ENCODE peak calls at places on chromosomes 4 and X, in seven cellular contexts. One of them, this sample, is unnamed.

GRCh38 chr4:94032754-94033153 is 174.9 kb upstream of the SMARCAD1 start:
- DNase-seq in HepG2: no peak
- DNase-seq in K562: no peak
- DNase-seq in GM12892: no peak
- DNase-seq in SK-N-SH: peak
- DNase-seq in GM12878: no peak
- DNase-seq in H1: peak
- DNase-seq in this sample: no peak

GRCh38 chr4:139736257-139736626 is 70.6 kb downstream of the MGST2 start:
- DNase-seq in H1: no peak
- DNase-seq in HepG2: no peak
- DNase-seq in GM12878: no peak
- DNase-seq in K562: no peak
- DNase-seq in GM12892: no peak
- DNase-seq in SK-N-SH: no peak
- DNase-seq in this sample: no peak

GRCh38 chr4:113635739-113636437 is 125.7 kb downstream of the CAMK2D start:
- DNase-seq in SK-N-SH: no peak
- DNase-seq in K562: no peak
- DNase-seq in HepG2: no peak
- DNase-seq in GM12878: no peak
- DNase-seq in H1: no peak
- DNase-seq in GM12892: no peak
- DNase-seq in this sample: no peak

GRCh38 chr4:101693842-101694398 is 96.6 kb upstream of the BANK1 start:
- DNase-seq in HepG2: no peak
- DNase-seq in K562: no peak
- DNase-seq in SK-N-SH: peak
- DNase-seq in H1: no peak
- DNase-seq in GM12878: no peak
- DNase-seq in GM12892: no peak
- DNase-seq in this sample: no peak

GRCh38 chr4:25258980-25259578 is 25.2 kb downstream of the PI4K2B start:
- DNase-seq in GM12878: no peak
- DNase-seq in GM12892: no peak
- DNase-seq in HepG2: no peak
- DNase-seq in H1: no peak
- DNase-seq in K562: no peak
- DNase-seq in SK-N-SH: no peak
- DNase-seq in this sample: no peak

GRCh38 chrX:13689519-13690211 is 737 bp downstream of the RAB9A start:
- DNase-seq in GM12892: no peak
- DNase-seq in K562: no peak
- DNase-seq in GM12878: no peak
- DNase-seq in HepG2: no peak
- DNase-seq in H1: no peak
- DNase-seq in SK-N-SH: no peak
- DNase-seq in this sample: no peak

GRCh38 chrX:17376381-17377046 is 1.5 kb downstream of the NHS start:
- DNase-seq in GM12892: no peak
- DNase-seq in HepG2: no peak
- DNase-seq in K562: no peak
- DNase-seq in SK-N-SH: no peak
- DNase-seq in H1: no peak
- DNase-seq in GM12878: no peak
- DNase-seq in this sample: no peak

GRCh38 chr4:3204021-3204431 is 44.9 kb upstream of the MSANTD1 start:
- DNase-seq in GM12892: no peak
- DNase-seq in HepG2: peak
- DNase-seq in K562: no peak
- DNase-seq in GM12878: no peak
- DNase-seq in H1: no peak
- DNase-seq in SK-N-SH: no peak
- DNase-seq in this sample: no peak

GRCh38 chr4:6984611-6985115 is 58.5 kb upstream of the TADA2B start:
- DNase-seq in H1: no peak
- DNase-seq in HepG2: no peak
- DNase-seq in GM12892: no peak
- DNase-seq in GM12878: no peak
- DNase-seq in K562: no peak
- DNase-seq in SK-N-SH: no peak
- DNase-seq in this sample: no peak

GRCh38 chr4:184815046-184815877 is 10.5 kb downstream of the ACSL1 start:
- DNase-seq in HepG2: peak
- DNase-seq in H1: no peak
- DNase-seq in GM12892: peak
- DNase-seq in GM12878: peak
- DNase-seq in SK-N-SH: peak
- DNase-seq in K562: peak
- DNase-seq in this sample: no peak

GRCh38 chr4:184818216-184818564 is 7.6 kb downstream of the ACSL1 start:
- DNase-seq in H1: no peak
- DNase-seq in HepG2: no peak
- DNase-seq in GM12892: no peak
- DNase-seq in SK-N-SH: no peak
- DNase-seq in GM12878: peak
- DNase-seq in K562: no peak
- DNase-seq in this sample: no peak

GRCh38 chr4:184819786-184820185 is 6.0 kb downstream of the ACSL1 start:
- DNase-seq in SK-N-SH: no peak
- DNase-seq in H1: no peak
- DNase-seq in K562: no peak
- DNase-seq in GM12892: no peak
- DNase-seq in HepG2: peak
- DNase-seq in GM12878: no peak
- DNase-seq in this sample: no peak

GRCh38 chr4:184816962-184817361 is 8.8 kb downstream of the ACSL1 start:
- DNase-seq in SK-N-SH: no peak
- DNase-seq in GM12892: no peak
- DNase-seq in K562: no peak
- DNase-seq in H1: no peak
- DNase-seq in GM12878: no peak
- DNase-seq in HepG2: no peak
- DNase-seq in this sample: no peak

DNA sequence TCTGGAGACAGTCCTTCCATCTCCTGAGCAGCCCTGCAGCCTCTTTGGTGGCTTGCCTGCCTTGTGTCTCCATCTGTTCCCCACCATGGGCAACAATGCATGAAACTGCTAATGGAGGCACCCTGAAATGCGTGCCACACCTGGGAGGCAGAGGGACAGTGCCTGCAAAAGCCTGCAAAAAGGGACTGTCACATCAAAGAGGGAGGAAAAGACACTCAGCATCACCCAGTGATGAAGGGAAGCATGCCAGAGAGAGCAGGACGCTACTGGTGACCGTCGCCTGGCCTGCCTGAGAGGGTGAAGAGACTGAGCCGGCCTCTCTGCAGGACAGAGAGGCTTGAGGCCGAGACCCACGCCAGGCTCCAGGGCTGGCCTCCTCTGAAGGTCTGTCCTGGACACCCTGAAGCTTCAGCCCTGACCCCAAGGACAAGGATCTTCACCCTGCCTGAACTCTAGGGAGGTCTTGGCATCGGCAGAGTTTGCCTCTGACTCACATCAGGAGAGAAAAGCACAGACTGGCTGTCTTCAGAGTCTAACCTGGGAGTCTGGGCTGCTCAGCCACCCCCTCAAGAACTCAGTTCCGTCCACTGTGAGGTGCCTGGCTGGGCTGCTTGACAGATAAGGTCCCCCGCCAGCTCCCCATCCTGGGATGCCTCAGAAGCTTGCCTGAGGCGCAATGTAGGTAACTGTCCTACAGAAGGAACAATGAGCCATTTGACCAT is 8.1 kb downstream of the ACSL1 start:
- DNase-seq in H1: no peak
- DNase-seq in GM12878: no peak
- DNase-seq in SK-N-SH: no peak
- DNase-seq in HepG2: no peak
- DNase-seq in GM12892: no peak
- DNase-seq in K562: no peak
- DNase-seq in this sample: no peak
- TF ChIP-seq TAF1 in H1: no peak
- TF ChIP-seq TAF1 in GM12878: no peak
- TF ChIP-seq TAF1 in SK-N-SH: no peak
- TF ChIP-seq TAF1 in HepG2: no peak
- TF ChIP-seq TAF1 in GM12892: no peak
- TF ChIP-seq TAF1 in K562: no peak
- TF ChIP-seq TAF1 in this sample: no peak

GRCh38 chr4:56106180-56106579 is 157.4 kb downstream of the CEP135 start:
- DNase-seq in SK-N-SH: no peak
- DNase-seq in H1: no peak
- DNase-seq in GM12878: no peak
- DNase-seq in GM12892: no peak
- DNase-seq in HepG2: no peak
- DNase-seq in K562: no peak
- DNase-seq in this sample: no peak
- TF ChIP-seq TAF1 in SK-N-SH: no peak
- TF ChIP-seq TAF1 in H1: no peak
- TF ChIP-seq TAF1 in GM12878: no peak
- TF ChIP-seq TAF1 in GM12892: no peak
- TF ChIP-seq TAF1 in HepG2: no peak
- TF ChIP-seq TAF1 in K562: no peak
- TF ChIP-seq TAF1 in this sample: no peak

GRCh38 chr4:121655320-121656268 is 41.2 kb downstream of the ANXA5 start:
- DNase-seq in H1: no peak
- DNase-seq in GM12892: no peak
- DNase-seq in K562: no peak
- DNase-seq in HepG2: no peak
- DNase-seq in GM12878: no peak
- DNase-seq in SK-N-SH: no peak
- DNase-seq in this sample: no peak

GRCh38 chr4:121654738-121655137 is 42.0 kb downstream of the ANXA5 start:
- DNase-seq in GM12892: no peak
- DNase-seq in HepG2: no peak
- DNase-seq in H1: no peak
- DNase-seq in GM12878: peak
- DNase-seq in K562: no peak
- DNase-seq in SK-N-SH: no peak
- DNase-seq in this sample: no peak

GRCh38 chr4:121658125-121658524 is 38.7 kb downstream of the ANXA5 start:
- DNase-seq in SK-N-SH: no peak
- DNase-seq in GM12878: no peak
- DNase-seq in K562: no peak
- DNase-seq in HepG2: no peak
- DNase-seq in H1: no peak
- DNase-seq in GM12892: no peak
- DNase-seq in this sample: no peak

GRCh38 chr4:121653986-121654385 is 42.8 kb downstream of the ANXA5 start:
- DNase-seq in GM12878: no peak
- DNase-seq in H1: no peak
- DNase-seq in GM12892: no peak
- DNase-seq in SK-N-SH: no peak
- DNase-seq in K562: no peak
- DNase-seq in HepG2: no peak
- DNase-seq in this sample: no peak

GRCh38 chr4:121656269-121656641 is 40.5 kb downstream of the ANXA5 start:
- DNase-seq in HepG2: peak
- DNase-seq in SK-N-SH: peak
- DNase-seq in GM12892: no peak
- DNase-seq in GM12878: peak
- DNase-seq in H1: no peak
- DNase-seq in K562: peak
- DNase-seq in this sample: no peak
- TF ChIP-seq TAF1 in HepG2: no peak
- TF ChIP-seq TAF1 in SK-N-SH: no peak
- TF ChIP-seq TAF1 in GM12892: no peak
- TF ChIP-seq TAF1 in GM12878: no peak
- TF ChIP-seq TAF1 in H1: no peak
- TF ChIP-seq TAF1 in K562: no peak
- TF ChIP-seq TAF1 in this sample: no peak

DNA sequence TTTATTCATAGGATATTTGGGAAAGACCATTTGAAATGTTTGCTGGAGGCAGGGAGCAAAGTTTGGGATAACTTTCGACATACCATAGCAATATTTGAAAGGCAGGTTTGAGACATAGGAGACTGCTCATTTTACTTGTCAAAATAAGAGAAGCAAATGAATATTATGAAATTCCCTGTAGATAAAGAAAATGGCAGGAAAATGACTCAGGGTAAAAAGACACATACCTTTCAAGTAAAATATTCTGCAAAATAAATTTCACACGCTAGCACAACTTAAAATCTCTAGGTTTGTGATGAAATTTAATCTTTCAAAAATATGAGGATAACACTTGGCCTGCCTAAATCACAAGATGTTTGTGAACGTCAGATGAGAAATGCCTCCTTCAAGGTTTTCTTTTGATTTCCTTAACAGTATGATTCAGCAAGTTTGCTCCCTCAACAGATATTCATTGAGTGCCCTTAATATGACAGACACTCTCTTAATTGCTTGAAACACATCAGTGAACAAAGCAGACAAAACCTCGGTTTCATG is 6.6 kb downstream of the TMEM156 start:
- DNase-seq in SK-N-SH: no peak
- DNase-seq in GM12878: no peak
- DNase-seq in K562: no peak
- DNase-seq in HepG2: peak
- DNase-seq in H1: no peak
- DNase-seq in GM12892: no peak
- DNase-seq in this sample: no peak
- TF ChIP-seq TAF1 in SK-N-SH: no peak
- TF ChIP-seq TAF1 in GM12878: no peak
- TF ChIP-seq TAF1 in K562: no peak
- TF ChIP-seq TAF1 in HepG2: no peak
- TF ChIP-seq TAF1 in H1: no peak
- TF ChIP-seq TAF1 in GM12892: no peak
- TF ChIP-seq TAF1 in this sample: no peak

GRCh38 chr4:43136752-43137151 is 244.2 kb downstream of the GRXCR1 start:
- DNase-seq in K562: no peak
- DNase-seq in GM12878: no peak
- DNase-seq in GM12892: no peak
- DNase-seq in SK-N-SH: no peak
- DNase-seq in H1: no peak
- DNase-seq in HepG2: no peak
- DNase-seq in this sample: no peak
- TF ChIP-seq TAF1 in K562: no peak
- TF ChIP-seq TAF1 in GM12878: no peak
- TF ChIP-seq TAF1 in GM12892: no peak
- TF ChIP-seq TAF1 in SK-N-SH: no peak
- TF ChIP-seq TAF1 in H1: no peak
- TF ChIP-seq TAF1 in HepG2: no peak
- TF ChIP-seq TAF1 in this sample: no peak

GRCh38 chrX:135522878-135523693 is 2.6 kb downstream of the INTS6L start:
- DNase-seq in K562: no peak
- DNase-seq in H1: no peak
- DNase-seq in HepG2: no peak
- DNase-seq in SK-N-SH: no peak
- DNase-seq in GM12892: no peak
- DNase-seq in GM12878: no peak
- DNase-seq in this sample: no peak
- TF ChIP-seq TAF1 in K562: no peak
- TF ChIP-seq TAF1 in H1: no peak
- TF ChIP-seq TAF1 in HepG2: no peak
- TF ChIP-seq TAF1 in SK-N-SH: no peak
- TF ChIP-seq TAF1 in GM12892: no peak
- TF ChIP-seq TAF1 in GM12878: no peak
- TF ChIP-seq TAF1 in this sample: no peak

GRCh38 chr4:105305019-105305836 is 158.6 kb downstream of the TET2 start:
- DNase-seq in K562: no peak
- DNase-seq in HepG2: no peak
- DNase-seq in H1: no peak
- DNase-seq in SK-N-SH: no peak
- DNase-seq in GM12878: peak
- DNase-seq in GM12892: no peak
- DNase-seq in this sample: no peak
- TF ChIP-seq TAF1 in K562: no peak
- TF ChIP-seq TAF1 in HepG2: no peak
- TF ChIP-seq TAF1 in H1: no peak
- TF ChIP-seq TAF1 in SK-N-SH: no peak
- TF ChIP-seq TAF1 in GM12878: no peak
- TF ChIP-seq TAF1 in GM12892: no peak
- TF ChIP-seq TAF1 in this sample: no peak

This sample was measured in GM12891.